ENCODE peak calls at places on chromosomes 2 and 18, in nine cellular contexts. G is midbrain; T is KBM-7; K is activated T-cell treated with anti-CD3 and anti-CD28 coated beads for 24 hours; J is naive thymus-derived CD8-positive, alpha-beta T cell; R is anterior cingulate cortex; O is NT2/D1; N is D341Med; S is AML-193. Z is an unnamed sample.

GRCh38 chr18:1053654-1054315 is 149.1 kb downstream of the ADCYAP1 start:
- DNase-seq in G (no peak), T (no peak), K (no peak), J (no peak), R (no peak), O (no peak), N (no peak), S (no peak), Z (no peak)

GRCh38 chr2:219000569-219000960 is 7.3 kb upstream of the CRYBA2 start:
- DNase-seq in G (no peak), T (no peak), K (no peak), J (no peak), R (no peak), O (no peak), N (no peak), S (no peak), Z (peak; percentile 60)

GRCh38 chr2:74267068-74267467 is 68.7 kb downstream of the MTHFD2 start:
- DNase-seq in G (no peak), T (peak; percentile 32), K (peak; percentile 12), J (peak; percentile 79), R (no peak), O (no peak), N (peak; percentile 56), S (no peak), Z (no peak)

GRCh38 chr2:238425505-238425978 is 1.2 kb upstream of the ASB1 start:
- DNase-seq in G (no peak), T (no peak), K (no peak), J (no peak), R (no peak), O (no peak), N (no peak), S (no peak), Z (no peak)

GRCh38 chr2:109726666-109727270 is 67.3 kb upstream of the RGPD5 start:
- DNase-seq in G (no peak), T (no peak), K (no peak), J (no peak), R (no peak), O (no peak), N (no peak), S (no peak), Z (no peak)

GRCh38 chr2:24105816-24106215 is 17.3 kb downstream of the PFN4 start:
- DNase-seq in G (no peak), T (no peak), K (no peak), J (no peak), R (no peak), O (no peak), N (no peak), S (no peak), Z (no peak)

GRCh38 chr2:121151311-121152109 is 133.5 kb downstream of the TFCP2L1 start:
- DNase-seq in G (no peak), T (no peak), K (no peak), J (no peak), R (no peak), O (no peak), N (no peak), S (no peak), Z (no peak)

GRCh38 chr2:26636935-26637334 is 4.2 kb downstream of the CIB4 start:
- DNase-seq in G (no peak), T (no peak), K (no peak), J (no peak), R (no peak), O (no peak), N (no peak), S (no peak), Z (no peak)

GRCh38 chr2:28610583-28611201 is 114.8 kb downstream of the PLB1 start:
- DNase-seq in G (no peak), T (no peak), K (no peak), J (no peak), R (no peak), O (no peak), N (no peak), S (no peak), Z (no peak)

GRCh38 chr2:133200684-133201421 is 367.4 kb downstream of the NCKAP5 start:
- DNase-seq in G (no peak), T (no peak), K (no peak), J (no peak), R (no peak), O (no peak), N (no peak), S (no peak), Z (no peak)

GRCh38 chr2:178016612-178017011 is 56.0 kb downstream of the PDE11A start:
- DNase-seq in G (no peak), T (no peak), K (no peak), J (no peak), R (no peak), O (no peak), N (no peak), S (no peak), Z (no peak)

GRCh38 chr18:3093624-3094354 is 80.8 kb upstream of the LPIN2 start:
- DNase-seq in G (no peak), T (no peak), K (no peak), J (no peak), R (no peak), O (no peak), N (no peak), S (no peak), Z (no peak)

GRCh38 chr2:235575904-235576303 is 82.1 kb downstream of the AGAP1 start:
- DNase-seq in G (no peak), T (no peak), K (no peak), J (no peak), R (no peak), O (no peak), N (no peak), S (no peak), Z (no peak)

GRCh38 chr2:238331916-238332315 is 11.6 kb downstream of the TRAF3IP1 start:
- DNase-seq in G (no peak), T (no peak), K (no peak), J (no peak), R (no peak), O (no peak), N (no peak), S (no peak), Z (peak; percentile 59)

GRCh38 chr2:18413794-18414396 is 146.6 kb downstream of the RDH14 start:
- DNase-seq in G (no peak), T (no peak), K (no peak), J (no peak), R (no peak), O (no peak), N (no peak), S (no peak), Z (no peak)

Z was measured in SK-N-SH.